ENCODE peak calls at places on chromosomes 2 and 18, in ten cellular contexts. One of them, this sample, is unnamed.

GRCh38 chr2:105129722-105130232 is 91.9 kb downstream of the MRPS9 start:
- DNase-seq in KG1: peak
- DNase-seq in RCC 7860: no peak
- DNase-seq in chondrocyte: no peak
- DNase-seq in stimulated activated naive CD8-positive, alpha-beta T cell treated with anti-CD3 and anti-CD28 coated beads, Interleukin-15, Interleukin-2, amounts not matched to agents 100 U/mL and 50 U/mL, for 24 hours: no peak
- DNase-seq in M059J: no peak
- DNase-seq in HEK293T: no peak
- DNase-seq in stimulated activated CD4-positive, alpha-beta T cell treated with anti-CD3 and anti-CD28 coated beads, TNF-alpha, amount 100 ng/mL, for 48 hours: no peak
- DNase-seq in T-helper 1 cell: no peak
- DNase-seq in iPS-NIHi11: no peak
- DNase-seq in this sample: no peak

GRCh38 chr2:120919771-120920437 is 184.2 kb downstream of the GLI2 start:
- DNase-seq in KG1: no peak
- DNase-seq in RCC 7860: peak
- DNase-seq in chondrocyte: no peak
- DNase-seq in stimulated activated naive CD8-positive, alpha-beta T cell treated with anti-CD3 and anti-CD28 coated beads, Interleukin-15, Interleukin-2, amounts not matched to agents 100 U/mL and 50 U/mL, for 24 hours: no peak
- DNase-seq in M059J: peak
- DNase-seq in HEK293T: no peak
- DNase-seq in stimulated activated CD4-positive, alpha-beta T cell treated with anti-CD3 and anti-CD28 coated beads, TNF-alpha, amount 100 ng/mL, for 48 hours: no peak
- DNase-seq in T-helper 1 cell: no peak
- DNase-seq in iPS-NIHi11: no peak
- DNase-seq in this sample: no peak

GRCh38 chr18:58125183-58125582 is 81.2 kb downstream of the NEDD4L start:
- DNase-seq in KG1: no peak
- DNase-seq in RCC 7860: no peak
- DNase-seq in chondrocyte: no peak
- DNase-seq in stimulated activated naive CD8-positive, alpha-beta T cell treated with anti-CD3 and anti-CD28 coated beads, Interleukin-15, Interleukin-2, amounts not matched to agents 100 U/mL and 50 U/mL, for 24 hours: no peak
- DNase-seq in M059J: no peak
- DNase-seq in HEK293T: no peak
- DNase-seq in stimulated activated CD4-positive, alpha-beta T cell treated with anti-CD3 and anti-CD28 coated beads, TNF-alpha, amount 100 ng/mL, for 48 hours: no peak
- DNase-seq in T-helper 1 cell: no peak
- DNase-seq in iPS-NIHi11: no peak
- DNase-seq in this sample: no peak

GRCh38 chr18:46449499-46449898 is 207.5 kb downstream of the LOXHD1 start:
- DNase-seq in KG1: no peak
- DNase-seq in RCC 7860: no peak
- DNase-seq in chondrocyte: no peak
- DNase-seq in stimulated activated naive CD8-positive, alpha-beta T cell treated with anti-CD3 and anti-CD28 coated beads, Interleukin-15, Interleukin-2, amounts not matched to agents 100 U/mL and 50 U/mL, for 24 hours: no peak
- DNase-seq in M059J: no peak
- DNase-seq in HEK293T: no peak
- DNase-seq in stimulated activated CD4-positive, alpha-beta T cell treated with anti-CD3 and anti-CD28 coated beads, TNF-alpha, amount 100 ng/mL, for 48 hours: no peak
- DNase-seq in T-helper 1 cell: no peak
- DNase-seq in iPS-NIHi11: no peak
- DNase-seq in this sample: no peak

GRCh38 chr2:208929489-208929864 is 494.4 kb upstream of the MAP2 start:
- DNase-seq in KG1: no peak
- DNase-seq in RCC 7860: no peak
- DNase-seq in chondrocyte: no peak
- DNase-seq in stimulated activated naive CD8-positive, alpha-beta T cell treated with anti-CD3 and anti-CD28 coated beads, Interleukin-15, Interleukin-2, amounts not matched to agents 100 U/mL and 50 U/mL, for 24 hours: no peak
- DNase-seq in M059J: no peak
- DNase-seq in HEK293T: no peak
- DNase-seq in stimulated activated CD4-positive, alpha-beta T cell treated with anti-CD3 and anti-CD28 coated beads, TNF-alpha, amount 100 ng/mL, for 48 hours: no peak
- DNase-seq in T-helper 1 cell: no peak
- DNase-seq in iPS-NIHi11: no peak
- DNase-seq in this sample: no peak

GRCh38 chr18:30987479-30988241 is 54.9 kb downstream of the DSC3 start:
- DNase-seq in KG1: no peak
- DNase-seq in RCC 7860: no peak
- DNase-seq in chondrocyte: no peak
- DNase-seq in stimulated activated naive CD8-positive, alpha-beta T cell treated with anti-CD3 and anti-CD28 coated beads, Interleukin-15, Interleukin-2, amounts not matched to agents 100 U/mL and 50 U/mL, for 24 hours: no peak
- DNase-seq in M059J: no peak
- DNase-seq in HEK293T: no peak
- DNase-seq in stimulated activated CD4-positive, alpha-beta T cell treated with anti-CD3 and anti-CD28 coated beads, TNF-alpha, amount 100 ng/mL, for 48 hours: no peak
- DNase-seq in T-helper 1 cell: no peak
- DNase-seq in iPS-NIHi11: peak
- DNase-seq in this sample: no peak

GRCh38 chr2:45765847-45766254 is 114.4 kb downstream of the PRKCE start:
- DNase-seq in KG1: no peak
- DNase-seq in RCC 7860: no peak
- DNase-seq in chondrocyte: no peak
- DNase-seq in stimulated activated naive CD8-positive, alpha-beta T cell treated with anti-CD3 and anti-CD28 coated beads, Interleukin-15, Interleukin-2, amounts not matched to agents 100 U/mL and 50 U/mL, for 24 hours: no peak
- DNase-seq in M059J: no peak
- DNase-seq in HEK293T: no peak
- DNase-seq in stimulated activated CD4-positive, alpha-beta T cell treated with anti-CD3 and anti-CD28 coated beads, TNF-alpha, amount 100 ng/mL, for 48 hours: no peak
- DNase-seq in T-helper 1 cell: no peak
- DNase-seq in iPS-NIHi11: no peak
- DNase-seq in this sample: no peak

GRCh38 chr2:189797902-189798301 is 13.7 kb downstream of the PMS1 start:
- DNase-seq in KG1: no peak
- DNase-seq in RCC 7860: no peak
- DNase-seq in chondrocyte: no peak
- DNase-seq in stimulated activated naive CD8-positive, alpha-beta T cell treated with anti-CD3 and anti-CD28 coated beads, Interleukin-15, Interleukin-2, amounts not matched to agents 100 U/mL and 50 U/mL, for 24 hours: no peak
- DNase-seq in M059J: no peak
- DNase-seq in HEK293T: no peak
- DNase-seq in stimulated activated CD4-positive, alpha-beta T cell treated with anti-CD3 and anti-CD28 coated beads, TNF-alpha, amount 100 ng/mL, for 48 hours: no peak
- DNase-seq in T-helper 1 cell: no peak
- DNase-seq in iPS-NIHi11: no peak
- DNase-seq in this sample: no peak

GRCh38 chr2:28681216-28681981 is 70.2 kb upstream of the PPP1CB start:
- DNase-seq in KG1: no peak
- DNase-seq in RCC 7860: peak
- DNase-seq in chondrocyte: no peak
- DNase-seq in stimulated activated naive CD8-positive, alpha-beta T cell treated with anti-CD3 and anti-CD28 coated beads, Interleukin-15, Interleukin-2, amounts not matched to agents 100 U/mL and 50 U/mL, for 24 hours: peak
- DNase-seq in M059J: peak
- DNase-seq in HEK293T: no peak
- DNase-seq in stimulated activated CD4-positive, alpha-beta T cell treated with anti-CD3 and anti-CD28 coated beads, TNF-alpha, amount 100 ng/mL, for 48 hours: peak
- DNase-seq in T-helper 1 cell: peak
- DNase-seq in iPS-NIHi11: peak
- DNase-seq in this sample: no peak

GRCh38 chr2:76984359-76984758 is 537.8 kb downstream of the LRRTM4 start:
- DNase-seq in KG1: no peak
- DNase-seq in RCC 7860: no peak
- DNase-seq in chondrocyte: no peak
- DNase-seq in stimulated activated naive CD8-positive, alpha-beta T cell treated with anti-CD3 and anti-CD28 coated beads, Interleukin-15, Interleukin-2, amounts not matched to agents 100 U/mL and 50 U/mL, for 24 hours: no peak
- DNase-seq in M059J: no peak
- DNase-seq in HEK293T: no peak
- DNase-seq in stimulated activated CD4-positive, alpha-beta T cell treated with anti-CD3 and anti-CD28 coated beads, TNF-alpha, amount 100 ng/mL, for 48 hours: no peak
- DNase-seq in T-helper 1 cell: no peak
- DNase-seq in iPS-NIHi11: no peak
- DNase-seq in this sample: no peak

GRCh38 chr2:207252979-207253640 is 87.4 kb upstream of the KLF7 start:
- DNase-seq in KG1: no peak
- DNase-seq in RCC 7860: peak
- DNase-seq in chondrocyte: no peak
- DNase-seq in stimulated activated naive CD8-positive, alpha-beta T cell treated with anti-CD3 and anti-CD28 coated beads, Interleukin-15, Interleukin-2, amounts not matched to agents 100 U/mL and 50 U/mL, for 24 hours: no peak
- DNase-seq in M059J: peak
- DNase-seq in HEK293T: no peak
- DNase-seq in stimulated activated CD4-positive, alpha-beta T cell treated with anti-CD3 and anti-CD28 coated beads, TNF-alpha, amount 100 ng/mL, for 48 hours: no peak
- DNase-seq in T-helper 1 cell: no peak
- DNase-seq in iPS-NIHi11: peak
- DNase-seq in this sample: no peak

GRCh38 chr2:133362061-133362476 is 206.2 kb downstream of the NCKAP5 start:
- DNase-seq in KG1: no peak
- DNase-seq in RCC 7860: no peak
- DNase-seq in chondrocyte: no peak
- DNase-seq in stimulated activated naive CD8-positive, alpha-beta T cell treated with anti-CD3 and anti-CD28 coated beads, Interleukin-15, Interleukin-2, amounts not matched to agents 100 U/mL and 50 U/mL, for 24 hours: no peak
- DNase-seq in M059J: peak
- DNase-seq in HEK293T: peak
- DNase-seq in stimulated activated CD4-positive, alpha-beta T cell treated with anti-CD3 and anti-CD28 coated beads, TNF-alpha, amount 100 ng/mL, for 48 hours: no peak
- DNase-seq in T-helper 1 cell: no peak
- DNase-seq in iPS-NIHi11: no peak
- DNase-seq in this sample: peak

GRCh38 chr2:84946204-84947009 is 24.6 kb upstream of the KCMF1 start:
- DNase-seq in KG1: peak
- DNase-seq in RCC 7860: peak
- DNase-seq in chondrocyte: no peak
- DNase-seq in stimulated activated naive CD8-positive, alpha-beta T cell treated with anti-CD3 and anti-CD28 coated beads, Interleukin-15, Interleukin-2, amounts not matched to agents 100 U/mL and 50 U/mL, for 24 hours: peak
- DNase-seq in M059J: peak
- DNase-seq in HEK293T: no peak
- DNase-seq in stimulated activated CD4-positive, alpha-beta T cell treated with anti-CD3 and anti-CD28 coated beads, TNF-alpha, amount 100 ng/mL, for 48 hours: peak
- DNase-seq in T-helper 1 cell: no peak
- DNase-seq in iPS-NIHi11: no peak
- DNase-seq in this sample: no peak

GRCh38 chr2:134601266-134601665 is 117.5 kb downstream of the TMEM163 start:
- DNase-seq in KG1: no peak
- DNase-seq in RCC 7860: no peak
- DNase-seq in chondrocyte: no peak
- DNase-seq in stimulated activated naive CD8-positive, alpha-beta T cell treated with anti-CD3 and anti-CD28 coated beads, Interleukin-15, Interleukin-2, amounts not matched to agents 100 U/mL and 50 U/mL, for 24 hours: no peak
- DNase-seq in M059J: no peak
- DNase-seq in HEK293T: no peak
- DNase-seq in stimulated activated CD4-positive, alpha-beta T cell treated with anti-CD3 and anti-CD28 coated beads, TNF-alpha, amount 100 ng/mL, for 48 hours: no peak
- DNase-seq in T-helper 1 cell: no peak
- DNase-seq in iPS-NIHi11: no peak
- DNase-seq in this sample: no peak

GRCh38 chr2:127174977-127175376 is 45.1 kb downstream of the CYP27C1 start:
- DNase-seq in KG1: no peak
- DNase-seq in RCC 7860: no peak
- DNase-seq in chondrocyte: no peak
- DNase-seq in stimulated activated naive CD8-positive, alpha-beta T cell treated with anti-CD3 and anti-CD28 coated beads, Interleukin-15, Interleukin-2, amounts not matched to agents 100 U/mL and 50 U/mL, for 24 hours: no peak
- DNase-seq in M059J: no peak
- DNase-seq in HEK293T: no peak
- DNase-seq in stimulated activated CD4-positive, alpha-beta T cell treated with anti-CD3 and anti-CD28 coated beads, TNF-alpha, amount 100 ng/mL, for 48 hours: no peak
- DNase-seq in T-helper 1 cell: no peak
- DNase-seq in iPS-NIHi11: peak
- DNase-seq in this sample: no peak

GRCh38 chr18:62715829-62716678 is 713 bp downstream of the PHLPP1 start:
- DNase-seq in KG1: no peak
- DNase-seq in RCC 7860: peak
- DNase-seq in chondrocyte: no peak
- DNase-seq in stimulated activated naive CD8-positive, alpha-beta T cell treated with anti-CD3 and anti-CD28 coated beads, Interleukin-15, Interleukin-2, amounts not matched to agents 100 U/mL and 50 U/mL, for 24 hours: peak
- DNase-seq in M059J: peak
- DNase-seq in HEK293T: peak
- DNase-seq in stimulated activated CD4-positive, alpha-beta T cell treated with anti-CD3 and anti-CD28 coated beads, TNF-alpha, amount 100 ng/mL, for 48 hours: peak
- DNase-seq in T-helper 1 cell: peak
- DNase-seq in iPS-NIHi11: peak
- DNase-seq in this sample: no peak

GRCh38 chr2:180618570-180618969 is 361.8 kb upstream of the UBE2E3 start:
- DNase-seq in KG1: no peak
- DNase-seq in RCC 7860: no peak
- DNase-seq in chondrocyte: no peak
- DNase-seq in stimulated activated naive CD8-positive, alpha-beta T cell treated with anti-CD3 and anti-CD28 coated beads, Interleukin-15, Interleukin-2, amounts not matched to agents 100 U/mL and 50 U/mL, for 24 hours: no peak
- DNase-seq in M059J: peak
- DNase-seq in HEK293T: no peak
- DNase-seq in stimulated activated CD4-positive, alpha-beta T cell treated with anti-CD3 and anti-CD28 coated beads, TNF-alpha, amount 100 ng/mL, for 48 hours: no peak
- DNase-seq in T-helper 1 cell: no peak
- DNase-seq in iPS-NIHi11: no peak
- DNase-seq in this sample: peak

GRCh38 chr2:112661656-112662305 is 16.0 kb downstream of the SLC20A1 start:
- DNase-seq in KG1: no peak
- DNase-seq in RCC 7860: no peak
- DNase-seq in chondrocyte: no peak
- DNase-seq in stimulated activated naive CD8-positive, alpha-beta T cell treated with anti-CD3 and anti-CD28 coated beads, Interleukin-15, Interleukin-2, amounts not matched to agents 100 U/mL and 50 U/mL, for 24 hours: no peak
- DNase-seq in M059J: no peak
- DNase-seq in HEK293T: no peak
- DNase-seq in stimulated activated CD4-positive, alpha-beta T cell treated with anti-CD3 and anti-CD28 coated beads, TNF-alpha, amount 100 ng/mL, for 48 hours: no peak
- DNase-seq in T-helper 1 cell: no peak
- DNase-seq in iPS-NIHi11: no peak
- DNase-seq in this sample: no peak

GRCh38 chr2:225999692-226000091 is 600.2 kb downstream of the NYAP2 start:
- DNase-seq in KG1: no peak
- DNase-seq in RCC 7860: no peak
- DNase-seq in chondrocyte: no peak
- DNase-seq in stimulated activated naive CD8-positive, alpha-beta T cell treated with anti-CD3 and anti-CD28 coated beads, Interleukin-15, Interleukin-2, amounts not matched to agents 100 U/mL and 50 U/mL, for 24 hours: no peak
- DNase-seq in M059J: peak
- DNase-seq in HEK293T: no peak
- DNase-seq in stimulated activated CD4-positive, alpha-beta T cell treated with anti-CD3 and anti-CD28 coated beads, TNF-alpha, amount 100 ng/mL, for 48 hours: no peak
- DNase-seq in T-helper 1 cell: no peak
- DNase-seq in iPS-NIHi11: no peak
- DNase-seq in this sample: no peak

GRCh38 chr2:12501469-12502147 is 215.1 kb upstream of the TRIB2 start:
- DNase-seq in KG1: no peak
- DNase-seq in RCC 7860: no peak
- DNase-seq in chondrocyte: no peak
- DNase-seq in stimulated activated naive CD8-positive, alpha-beta T cell treated with anti-CD3 and anti-CD28 coated beads, Interleukin-15, Interleukin-2, amounts not matched to agents 100 U/mL and 50 U/mL, for 24 hours: peak
- DNase-seq in M059J: peak
- DNase-seq in HEK293T: no peak
- DNase-seq in stimulated activated CD4-positive, alpha-beta T cell treated with anti-CD3 and anti-CD28 coated beads, TNF-alpha, amount 100 ng/mL, for 48 hours: no peak
- DNase-seq in T-helper 1 cell: peak
- DNase-seq in iPS-NIHi11: no peak
- DNase-seq in this sample: no peak